ENCODE peak calls at places on chromosomes 11 and 22, in nine cellular contexts. One of them, this sample, is unnamed.

GRCh38 chr11:12196335-12196734 is 85.9 kb downstream of the MICAL2 start:
- DNase-seq in dorsolateral prefrontal cortex: no peak
- DNase-seq in NB4: no peak
- DNase-seq in astrocyte of the spinal cord: no peak
- DNase-seq in brain microvascular endothelial cell: no peak
- DNase-seq in heart left ventricle: no peak
- DNase-seq in BE2C: no peak
- DNase-seq in fibroblast of the aortic adventitia: no peak
- DNase-seq in HL-60: no peak
- DNase-seq in this sample: no peak

GRCh38 chr11:69239320-69240040 is 54.5 kb upstream of the MYEOV start:
- DNase-seq in dorsolateral prefrontal cortex: no peak
- DNase-seq in NB4: no peak
- DNase-seq in astrocyte of the spinal cord: no peak
- DNase-seq in brain microvascular endothelial cell: no peak
- DNase-seq in heart left ventricle: no peak
- DNase-seq in BE2C: no peak
- DNase-seq in fibroblast of the aortic adventitia: no peak
- DNase-seq in HL-60: no peak
- DNase-seq in this sample: no peak

GRCh38 chr11:32500001-32500400 is 64.7 kb upstream of the WT1 start:
- DNase-seq in dorsolateral prefrontal cortex: no peak
- DNase-seq in NB4: no peak
- DNase-seq in astrocyte of the spinal cord: no peak
- DNase-seq in brain microvascular endothelial cell: no peak
- DNase-seq in heart left ventricle: no peak
- DNase-seq in BE2C: no peak
- DNase-seq in fibroblast of the aortic adventitia: no peak
- DNase-seq in HL-60: no peak
- DNase-seq in this sample: no peak

GRCh38 chr11:85941380-85941973 is 86.3 kb downstream of the CCDC83 start:
- DNase-seq in dorsolateral prefrontal cortex: peak
- DNase-seq in NB4: peak
- DNase-seq in astrocyte of the spinal cord: peak
- DNase-seq in brain microvascular endothelial cell: peak
- DNase-seq in heart left ventricle: no peak
- DNase-seq in BE2C: peak
- DNase-seq in fibroblast of the aortic adventitia: peak
- DNase-seq in HL-60: no peak
- DNase-seq in this sample: peak

GRCh38 chr11:121829159-121829643 is 286.8 kb downstream of the BLID start:
- DNase-seq in dorsolateral prefrontal cortex: peak
- DNase-seq in NB4: peak
- DNase-seq in astrocyte of the spinal cord: peak
- DNase-seq in brain microvascular endothelial cell: peak
- DNase-seq in heart left ventricle: peak
- DNase-seq in BE2C: no peak
- DNase-seq in fibroblast of the aortic adventitia: peak
- DNase-seq in HL-60: no peak
- DNase-seq in this sample: peak

GRCh38 chr22:44090571-44090905 is 66.4 kb downstream of the PARVB start:
- DNase-seq in dorsolateral prefrontal cortex: no peak
- DNase-seq in NB4: no peak
- DNase-seq in astrocyte of the spinal cord: no peak
- DNase-seq in brain microvascular endothelial cell: no peak
- DNase-seq in heart left ventricle: no peak
- DNase-seq in BE2C: no peak
- DNase-seq in fibroblast of the aortic adventitia: no peak
- DNase-seq in HL-60: no peak
- DNase-seq in this sample: no peak

GRCh38 chr11:9563196-9563730 is 10.2 kb upstream of the WEE1 start:
- DNase-seq in dorsolateral prefrontal cortex: no peak
- DNase-seq in NB4: no peak
- DNase-seq in astrocyte of the spinal cord: no peak
- DNase-seq in brain microvascular endothelial cell: no peak
- DNase-seq in heart left ventricle: peak
- DNase-seq in BE2C: no peak
- DNase-seq in fibroblast of the aortic adventitia: no peak
- DNase-seq in HL-60: no peak
- DNase-seq in this sample: no peak

GRCh38 chr22:38221908-38222796 is 20.4 kb downstream of the MAFF start:
- DNase-seq in dorsolateral prefrontal cortex: no peak
- DNase-seq in NB4: peak
- DNase-seq in astrocyte of the spinal cord: no peak
- DNase-seq in brain microvascular endothelial cell: no peak
- DNase-seq in heart left ventricle: no peak
- DNase-seq in BE2C: no peak
- DNase-seq in fibroblast of the aortic adventitia: no peak
- DNase-seq in HL-60: no peak
- DNase-seq in this sample: no peak

GRCh38 chr11:33480636-33481035 is 220.0 kb downstream of the C11orf91 start:
- DNase-seq in dorsolateral prefrontal cortex: peak
- DNase-seq in NB4: no peak
- DNase-seq in astrocyte of the spinal cord: no peak
- DNase-seq in brain microvascular endothelial cell: no peak
- DNase-seq in heart left ventricle: no peak
- DNase-seq in BE2C: no peak
- DNase-seq in fibroblast of the aortic adventitia: no peak
- DNase-seq in HL-60: no peak
- DNase-seq in this sample: no peak

GRCh38 chr11:130832571-130833432 is 83.5 kb downstream of the SNX19 start:
- DNase-seq in dorsolateral prefrontal cortex: no peak
- DNase-seq in NB4: no peak
- DNase-seq in astrocyte of the spinal cord: peak
- DNase-seq in brain microvascular endothelial cell: peak
- DNase-seq in heart left ventricle: no peak
- DNase-seq in BE2C: no peak
- DNase-seq in fibroblast of the aortic adventitia: no peak
- DNase-seq in HL-60: no peak
- DNase-seq in this sample: no peak
- H3K4me3 ChIP-seq in dorsolateral prefrontal cortex: no peak
- H3K4me3 ChIP-seq in NB4: no peak
- H3K4me3 ChIP-seq in astrocyte of the spinal cord: no peak
- H3K4me3 ChIP-seq in brain microvascular endothelial cell: no peak
- H3K4me3 ChIP-seq in heart left ventricle: no peak
- H3K4me3 ChIP-seq in BE2C: no peak
- H3K4me3 ChIP-seq in fibroblast of the aortic adventitia: no peak
- H3K4me3 ChIP-seq in HL-60: no peak
- H3K4me3 ChIP-seq in this sample: no peak

GRCh38 chr11:105609341-105609781 is 512 bp upstream of the GRIA4 start:
- DNase-seq in dorsolateral prefrontal cortex: peak
- DNase-seq in NB4: peak
- DNase-seq in astrocyte of the spinal cord: peak
- DNase-seq in brain microvascular endothelial cell: peak
- DNase-seq in heart left ventricle: no peak
- DNase-seq in BE2C: peak
- DNase-seq in fibroblast of the aortic adventitia: no peak
- DNase-seq in HL-60: no peak
- DNase-seq in this sample: peak
- TF ChIP-seq CTCF in dorsolateral prefrontal cortex: no peak
- TF ChIP-seq CTCF in NB4: peak
- TF ChIP-seq CTCF in astrocyte of the spinal cord: peak
- TF ChIP-seq CTCF in brain microvascular endothelial cell: peak
- TF ChIP-seq CTCF in heart left ventricle: no peak
- TF ChIP-seq CTCF in BE2C: peak
- TF ChIP-seq CTCF in fibroblast of the aortic adventitia: peak
- TF ChIP-seq CTCF in HL-60: no peak
- TF ChIP-seq CTCF in this sample: peak

GRCh38 chr11:75495749-75496641 is 29.7 kb downstream of the GDPD5 start:
- DNase-seq in dorsolateral prefrontal cortex: no peak
- DNase-seq in NB4: no peak
- DNase-seq in astrocyte of the spinal cord: no peak
- DNase-seq in brain microvascular endothelial cell: no peak
- DNase-seq in heart left ventricle: no peak
- DNase-seq in BE2C: peak
- DNase-seq in fibroblast of the aortic adventitia: no peak
- DNase-seq in HL-60: no peak
- DNase-seq in this sample: no peak
- H3K4me3 ChIP-seq in dorsolateral prefrontal cortex: no peak
- H3K4me3 ChIP-seq in NB4: no peak
- H3K4me3 ChIP-seq in astrocyte of the spinal cord: no peak
- H3K4me3 ChIP-seq in brain microvascular endothelial cell: no peak
- H3K4me3 ChIP-seq in heart left ventricle: no peak
- H3K4me3 ChIP-seq in BE2C: no peak
- H3K4me3 ChIP-seq in fibroblast of the aortic adventitia: no peak
- H3K4me3 ChIP-seq in HL-60: no peak
- H3K4me3 ChIP-seq in this sample: no peak

GRCh38 chr11:90237004-90237403 is 14.2 kb upstream of the CHORDC1 start:
- DNase-seq in dorsolateral prefrontal cortex: no peak
- DNase-seq in NB4: no peak
- DNase-seq in astrocyte of the spinal cord: no peak
- DNase-seq in brain microvascular endothelial cell: no peak
- DNase-seq in heart left ventricle: no peak
- DNase-seq in BE2C: no peak
- DNase-seq in fibroblast of the aortic adventitia: no peak
- DNase-seq in HL-60: no peak
- DNase-seq in this sample: no peak

GRCh38 chr11:90243534-90243933 is 20.7 kb upstream of the CHORDC1 start:
- DNase-seq in dorsolateral prefrontal cortex: no peak
- DNase-seq in NB4: no peak
- DNase-seq in astrocyte of the spinal cord: no peak
- DNase-seq in brain microvascular endothelial cell: no peak
- DNase-seq in heart left ventricle: no peak
- DNase-seq in BE2C: no peak
- DNase-seq in fibroblast of the aortic adventitia: no peak
- DNase-seq in HL-60: no peak
- DNase-seq in this sample: no peak

GRCh38 chr11:90241414-90241813 is 18.6 kb upstream of the CHORDC1 start:
- DNase-seq in dorsolateral prefrontal cortex: no peak
- DNase-seq in NB4: peak
- DNase-seq in astrocyte of the spinal cord: no peak
- DNase-seq in brain microvascular endothelial cell: no peak
- DNase-seq in heart left ventricle: no peak
- DNase-seq in BE2C: peak
- DNase-seq in fibroblast of the aortic adventitia: no peak
- DNase-seq in HL-60: no peak
- DNase-seq in this sample: no peak

GRCh38 chr11:90246468-90246867 is 23.6 kb upstream of the CHORDC1 start:
- DNase-seq in dorsolateral prefrontal cortex: no peak
- DNase-seq in NB4: no peak
- DNase-seq in astrocyte of the spinal cord: no peak
- DNase-seq in brain microvascular endothelial cell: no peak
- DNase-seq in heart left ventricle: no peak
- DNase-seq in BE2C: no peak
- DNase-seq in fibroblast of the aortic adventitia: no peak
- DNase-seq in HL-60: no peak
- DNase-seq in this sample: no peak

DNA sequence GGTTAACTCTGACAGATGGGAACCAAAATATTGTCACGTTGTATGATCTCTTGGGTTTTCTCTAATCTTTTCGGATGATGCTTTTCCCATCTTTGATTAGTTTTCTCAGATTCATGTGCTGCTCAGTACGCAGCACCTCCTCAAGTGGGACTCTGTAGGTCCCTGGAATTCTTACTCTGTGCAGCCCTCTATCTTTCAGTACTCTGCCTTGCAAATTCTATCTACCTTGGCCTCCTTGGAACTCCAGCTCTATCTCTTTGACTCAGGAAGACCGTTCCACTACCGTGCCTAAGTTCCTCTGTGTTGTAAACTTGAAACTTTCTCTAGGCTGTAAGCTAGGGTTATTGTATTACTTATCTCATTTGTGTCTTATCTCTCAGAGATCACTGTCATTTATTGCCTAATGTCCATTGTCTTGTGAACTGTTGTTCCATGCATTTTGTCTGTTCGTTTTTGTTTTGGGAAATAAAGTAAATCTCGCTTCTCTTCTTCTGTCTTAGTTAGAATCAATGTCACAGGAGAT is 20.1 kb upstream of the CHORDC1 start:
- DNase-seq in dorsolateral prefrontal cortex: no peak
- DNase-seq in NB4: no peak
- DNase-seq in astrocyte of the spinal cord: no peak
- DNase-seq in brain microvascular endothelial cell: no peak
- DNase-seq in heart left ventricle: no peak
- DNase-seq in BE2C: no peak
- DNase-seq in fibroblast of the aortic adventitia: no peak
- DNase-seq in HL-60: no peak
- DNase-seq in this sample: no peak
- TF ChIP-seq CTCF in dorsolateral prefrontal cortex: no peak
- TF ChIP-seq CTCF in NB4: no peak
- TF ChIP-seq CTCF in astrocyte of the spinal cord: no peak
- TF ChIP-seq CTCF in brain microvascular endothelial cell: no peak
- TF ChIP-seq CTCF in heart left ventricle: no peak
- TF ChIP-seq CTCF in BE2C: no peak
- TF ChIP-seq CTCF in fibroblast of the aortic adventitia: no peak
- TF ChIP-seq CTCF in HL-60: no peak
- TF ChIP-seq CTCF in this sample: no peak